ENCODE peak calls at places on chromosomes 3 and 15, in seven cellular contexts. K, E, O, P, I, Q and N are unnamed samples.

GRCh38 chr15:62524848-62525247 is 359.8 kb upstream of the C2CD4B start:
- DNase-seq in K (no peak), E (no peak), O (no peak), P (no peak), I (no peak), Q (no peak), N (no peak)

GRCh38 chr3:58251653-58252052 is 14.1 kb downstream of the ABHD6 start:
- DNase-seq in K (no peak), E (peak), O (no peak), P (no peak), I (no peak), Q (no peak), N (no peak)

GRCh38 chr15:71532994-71533393 is 277.4 kb upstream of the NR2E3 start:
- DNase-seq in K (no peak), E (no peak), O (peak), P (no peak), I (no peak), Q (peak), N (peak)

GRCh38 chr3:182710557-182711157 is 82.6 kb upstream of the ATP11B start:
- DNase-seq in K (no peak), E (no peak), O (no peak), P (no peak), I (no peak), Q (peak), N (peak)

GRCh38 chr3:17983106-17983505 is 240.7 kb upstream of the TBC1D5 start:
- DNase-seq in K (no peak), E (no peak), O (no peak), P (no peak), I (no peak), Q (no peak), N (no peak)

GRCh38 chr3:194745427-194746184 is 59.9 kb downstream of the FAM43A start:
- DNase-seq in K (no peak), E (no peak), O (no peak), P (no peak), I (no peak), Q (no peak), N (peak)

GRCh38 chr3:61662861-61663260 is 101.5 kb downstream of the PTPRG start:
- DNase-seq in K (no peak), E (no peak), O (no peak), P (no peak), I (no peak), Q (no peak), N (no peak)

GRCh38 chr3:11734-12133 is 184.8 kb upstream of the CHL1 start:
- DNase-seq in K (peak), E (no peak), O (peak), P (no peak), I (no peak), Q (no peak), N (no peak)

GRCh38 chr15:68449389-68449788 is 17.4 kb upstream of the ITGA11 start:
- DNase-seq in K (no peak), E (no peak), O (no peak), P (no peak), I (no peak), Q (no peak), N (no peak)

GRCh38 chr3:195259146-195259563 is 11.8 kb downstream of the XXYLT1 start:
- DNase-seq in K (no peak), E (no peak), O (peak), P (no peak), I (no peak), Q (no peak), N (no peak)

GRCh38 chr15:75920079-75920478 is 16.4 kb downstream of the FBXO22 start:
- DNase-seq in K (no peak), E (no peak), O (no peak), P (no peak), I (no peak), Q (no peak), N (no peak)

GRCh38 chr15:53576841-53577240 is 182.6 kb downstream of the WDR72 start:
- DNase-seq in K (no peak), E (no peak), O (no peak), P (no peak), I (no peak), Q (no peak), N (no peak)

GRCh38 chr3:112007641-112008040 is 8.9 kb downstream of the TAGLN3 start:
- DNase-seq in K (peak), E (no peak), O (no peak), P (no peak), I (no peak), Q (no peak), N (no peak)

GRCh38 chr3:79906106-79906505 is 138.3 kb upstream of the ROBO1 start:
- DNase-seq in K (no peak), E (no peak), O (no peak), P (no peak), I (no peak), Q (no peak), N (no peak)

GRCh38 chr15:66004618-66005262 is 135.4 kb downstream of the RAB11A start:
- DNase-seq in K (no peak), E (no peak), O (peak), P (peak), I (no peak), Q (no peak), N (peak)

GRCh38 chr3:50237133-50237651 is 1.2 kb downstream of the GNAI2 start:
- DNase-seq in K (peak), E (no peak), O (no peak), P (peak), I (peak), Q (no peak), N (no peak)

DNA sequence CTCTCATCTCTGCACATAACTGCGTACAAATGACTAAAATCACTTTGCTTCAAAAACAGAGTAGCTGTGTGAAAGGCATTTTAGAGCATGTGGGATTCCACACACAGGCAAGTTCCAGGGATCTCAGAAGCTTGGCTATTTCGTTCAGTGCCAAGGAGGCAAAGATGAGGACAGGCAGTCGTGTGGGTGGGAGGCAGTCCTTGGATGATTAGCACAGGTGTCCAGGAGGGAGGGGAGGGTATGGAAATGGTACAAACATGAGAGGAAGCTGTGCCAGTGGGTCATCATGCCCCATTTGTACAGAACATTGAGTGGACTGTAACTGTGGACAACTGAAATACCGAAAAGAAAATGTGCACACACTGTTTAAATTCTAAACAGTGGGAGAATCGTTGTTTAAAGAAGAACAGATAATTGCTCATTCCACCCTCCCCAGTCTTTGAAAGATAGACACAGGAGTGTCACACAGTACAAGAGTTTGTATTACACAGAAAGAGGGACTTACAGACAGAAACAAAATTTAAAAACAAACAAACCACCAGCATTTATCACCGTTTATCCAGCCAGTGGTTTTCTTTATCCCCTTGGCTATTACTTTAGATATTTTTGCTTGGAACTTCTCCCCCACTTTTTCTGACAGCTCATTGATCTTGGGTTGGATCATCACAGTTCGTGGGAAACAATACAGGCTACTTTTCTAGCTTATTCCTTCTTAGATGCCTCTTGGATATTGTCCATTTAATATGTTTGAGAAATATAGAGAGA is 122.9 kb downstream of the GREM1 start:
- DNase-seq in K (no peak), E (no peak), O (no peak), P (no peak), I (no peak), Q (no peak), N (no peak)
- TF ChIP-seq POLR2A in K (no peak), E (no peak), O (no peak), P (no peak), I (no peak), Q (no peak), N (no peak)

GRCh38 chr15:67098768-67099282 is 33.4 kb downstream of the SMAD3 start:
- DNase-seq in K (no peak), E (no peak), O (no peak), P (no peak), I (no peak), Q (no peak), N (no peak)
- TF ChIP-seq POLR2A in K (no peak), E (no peak), O (no peak), P (no peak), I (no peak), Q (no peak), N (no peak)

DNA sequence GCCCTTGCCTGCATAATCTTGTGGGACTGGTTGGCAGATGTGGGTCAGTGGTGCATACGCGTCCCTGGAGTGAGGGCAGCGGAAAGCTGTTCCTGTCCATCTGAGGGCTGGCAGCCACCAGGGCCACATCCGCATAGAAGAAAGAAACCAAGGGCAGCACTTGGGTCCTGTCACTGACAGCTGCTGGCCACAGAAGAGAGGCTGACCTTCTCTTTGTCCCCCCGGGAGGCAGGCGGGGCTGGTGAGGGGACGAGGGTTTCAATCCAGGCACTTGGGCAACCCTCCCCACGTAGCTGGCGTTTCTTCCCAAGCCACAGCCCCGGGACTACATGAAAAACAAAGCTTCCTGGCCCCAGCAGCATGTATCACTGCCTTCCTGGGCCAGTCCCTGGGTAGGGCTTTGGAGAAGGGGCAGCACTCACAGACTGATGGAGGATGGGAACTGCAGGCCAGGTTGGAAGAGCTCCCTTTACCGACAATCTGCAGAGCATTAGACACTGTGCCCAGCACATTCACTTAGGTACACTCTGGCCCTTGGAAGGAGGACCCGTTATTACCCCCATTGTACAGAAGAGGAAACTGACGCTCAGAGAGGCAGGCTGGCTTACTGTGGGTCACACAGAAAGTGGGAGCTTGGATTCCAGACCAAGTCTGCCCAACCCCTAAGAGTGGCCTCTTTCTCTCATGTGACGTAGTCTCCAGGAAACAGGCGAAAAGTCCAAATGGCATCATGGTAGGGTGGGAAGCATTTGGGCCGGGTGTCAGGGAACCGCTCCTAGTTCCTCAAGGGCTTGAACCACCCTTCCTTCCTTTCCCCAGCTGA is 78.8 kb upstream of the SLC6A6 start:
- DNase-seq in K (no peak), E (no peak), O (no peak), P (no peak), I (no peak), Q (no peak), N (no peak)
- TF ChIP-seq POLR2A in K (no peak), E (no peak), O (no peak), P (no peak), I (no peak), Q (no peak), N (no peak)

DNA sequence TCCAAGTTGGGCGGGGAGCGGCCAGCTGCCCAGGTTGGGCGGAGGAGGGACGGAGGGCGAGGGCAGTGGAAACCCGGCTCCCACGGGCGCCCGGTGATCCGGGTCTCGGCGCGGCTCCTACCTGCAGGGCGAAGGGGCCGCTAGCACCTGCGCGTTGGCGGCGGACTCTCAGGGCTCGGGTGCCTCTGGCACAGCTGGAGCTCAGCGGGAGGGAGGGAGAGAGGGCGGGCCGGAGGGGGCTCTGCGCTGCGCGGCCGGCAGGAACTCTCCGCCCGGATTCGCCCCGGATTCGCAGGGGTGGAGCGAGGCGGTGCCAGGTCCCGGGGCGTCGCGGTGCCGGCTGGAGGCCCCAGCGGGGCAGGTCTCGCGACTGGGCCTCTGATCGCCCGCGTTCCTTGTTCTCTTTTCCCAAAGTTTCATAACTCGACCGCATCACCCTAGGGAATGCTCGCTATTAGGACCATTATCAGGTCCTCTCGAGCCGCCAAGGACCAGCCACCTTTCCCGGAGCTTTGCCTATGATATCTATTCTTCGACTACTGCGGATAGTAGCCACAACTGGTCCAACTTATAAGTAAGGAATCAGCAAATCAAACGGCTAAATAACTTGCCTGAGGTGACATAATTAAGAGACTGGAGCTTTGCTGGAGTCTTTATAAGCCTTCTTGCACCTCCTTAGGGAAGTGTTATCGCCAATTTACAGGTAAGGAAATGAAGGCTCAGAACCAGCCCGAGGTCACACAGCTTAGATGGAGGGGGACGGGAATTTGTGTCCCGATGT is at the start of gene PLD1:
- DNase-seq in K (peak), E (peak), O (peak), P (peak), I (peak), Q (peak), N (peak)
- TF ChIP-seq POLR2A in K (peak), E (peak), O (peak), P (no peak), I (peak), Q (peak), N (peak)